ENCODE peak calls at places on chromosomes 6 and 20, in nine cellular contexts. C is skeletal muscle cell; M is GM13976; H is ovary; Z is iPS DF 6.9; A is PC-9; Q is prostate gland; J is activated T-cell treated with anti-CD3 and anti-CD28 coated beads, Interleukin-2, amount 50 U/mL, for 4 hours; L is NCI-H748 treated with DMSO at 0.1 percent for 48 hours. D is an unnamed sample.

GRCh38 chr6:106751501-106752252 is 122.3 kb downstream of the QRSL1 start:
- DNase-seq in M (no peak), H (no peak), L (no peak), Z (no peak), A (peak), Q (no peak), C (no peak), J (no peak), D (no peak)

GRCh38 chr20:62635232-62635631 is 7.1 kb upstream of the SLCO4A1 start:
- DNase-seq in A (no peak), M (no peak), J (no peak), H (no peak), Q (no peak), Z (no peak), C (no peak), L (no peak), D (no peak)

GRCh38 chr20:19396466-19397081 is 184.1 kb downstream of the SLC24A3 start:
- DNase-seq in Q (no peak), Z (no peak), A (no peak), C (no peak), J (no peak), M (no peak), L (no peak), H (no peak), D (no peak)

GRCh38 chr6:88142299-88142668 is 23.9 kb downstream of the CNR1 start:
- DNase-seq in J (no peak), Q (no peak), H (no peak), L (no peak), A (no peak), M (no peak), Z (no peak), C (no peak), D (no peak)

GRCh38 chr6:119676971-119677370 is 327.4 kb upstream of the MAN1A1 start:
- DNase-seq in A (no peak), J (no peak), Z (no peak), L (no peak), H (no peak), M (no peak), C (peak), Q (no peak), D (no peak)

GRCh38 chr6:4941782-4942672 is 61.8 kb downstream of the RPP40 start:
- DNase-seq in L (no peak), C (peak), M (peak), Z (no peak), H (no peak), A (peak), J (no peak), Q (no peak), D (peak)

GRCh38 chr6:126919947-126920346 is 198.5 kb upstream of the RSPO3 start:
- DNase-seq in Q (no peak), A (peak), M (no peak), C (peak), Z (no peak), J (no peak), H (no peak), L (no peak), D (peak)

GRCh38 chr6:5130135-5130866 is 45.2 kb downstream of the PPP1R3G start:
- DNase-seq in Z (no peak), A (no peak), J (no peak), H (no peak), C (no peak), M (no peak), L (no peak), Q (no peak), D (no peak)

GRCh38 chr20:709421-709820 is 33.8 kb upstream of the SCRT2 start:
- DNase-seq in Q (peak), Z (no peak), J (no peak), M (no peak), H (no peak), A (peak), C (no peak), L (peak), D (no peak)